ENCODE peak calls at places on chromosomes 5 and 9, in five cellular contexts. M is mesenchymal stem cell, K is H1, U is trophoblast cell, J is H9. I is an unnamed sample.

GRCh38 chr5:135436856-135437795 is 10.0 kb downstream of the DCANP1 start:
- DNase-seq in M (no peak), K (peak), U (peak), J (peak), I (no peak)

GRCh38 chr9:127721391-127721821 is 5.5 kb downstream of the TTC16 start:
- DNase-seq in M (no peak), K (no peak), U (peak), J (no peak), I (no peak)

GRCh38 chr9:136268318-136268717 is 22.7 kb upstream of the QSOX2 start:
- DNase-seq in M (no peak), K (no peak), U (no peak), J (peak), I (peak)

GRCh38 chr9:82706781-82707180 is 356.2 kb downstream of the RASEF start:
- DNase-seq in M (no peak), K (no peak), U (no peak), J (no peak), I (no peak)

GRCh38 chr9:114565204-114565603 is 22.4 kb upstream of the ATP6V1G1 start:
- DNase-seq in M (no peak), K (no peak), U (no peak), J (no peak), I (no peak)

GRCh38 chr5:15365040-15365439 is 134.9 kb upstream of the FBXL7 start:
- DNase-seq in M (no peak), K (no peak), U (no peak), J (no peak), I (no peak)

GRCh38 chr9:132182609-132183073 is 20.8 kb downstream of the NTNG2 start:
- DNase-seq in M (no peak), K (no peak), U (no peak), J (no peak), I (no peak)

GRCh38 chr5:75509956-75510355 is 1.5 kb downstream of the CERT1 start:
- DNase-seq in M (peak), K (no peak), U (peak), J (no peak), I (no peak)

GRCh38 chr5:35026280-35026840 is 21.4 kb downstream of the AGXT2 start:
- DNase-seq in M (peak), K (no peak), U (no peak), J (no peak), I (no peak)

GRCh38 chr5:160185954-160186353 is 43.4 kb upstream of the FABP6 start:
- DNase-seq in M (no peak), K (no peak), U (no peak), J (no peak), I (no peak)

GRCh38 chr5:94031631-94032030 is 290.2 kb upstream of the POU5F2 start:
- DNase-seq in M (no peak), K (no peak), U (no peak), J (no peak), I (no peak)

GRCh38 chr9:96057155-96057554 is 181.7 kb downstream of the ERCC6L2 start:
- DNase-seq in M (no peak), K (no peak), U (no peak), J (no peak), I (no peak)

GRCh38 chr5:59124983-59125960 is 542.4 kb downstream of the RAB3C start:
- DNase-seq in M (peak), K (peak), U (no peak), J (no peak), I (no peak)

GRCh38 chr9:137178201-137178938 is 6.5 kb upstream of the TMEM210 start:
- DNase-seq in M (no peak), K (no peak), U (no peak), J (no peak), I (no peak)

GRCh38 chr5:16733597-16733996 is 116.8 kb upstream of the RETREG1 start:
- DNase-seq in M (no peak), K (no peak), U (no peak), J (peak), I (no peak)

GRCh38 chr9:9504869-9505268 is 1107.9 kb downstream of the PTPRD start:
- DNase-seq in M (no peak), K (no peak), U (no peak), J (no peak), I (no peak)

GRCh38 chr5:132839426-132840301 is 9.2 kb upstream of the SHROOM1 start:
- DNase-seq in M (peak), K (no peak), U (peak), J (no peak), I (no peak)

GRCh38 chr5:79694652-79695051 is 5.0 kb downstream of the CMYA5 start:
- DNase-seq in M (no peak), K (no peak), U (peak), J (no peak), I (no peak)

GRCh38 chr9:135901826-135902225 is 5.5 kb downstream of the CAMSAP1 start:
- DNase-seq in M (no peak), K (no peak), U (no peak), J (no peak), I (no peak)

GRCh38 chr5:175444060-175444904 is at the start of gene DRD1:
- DNase-seq in M (peak), K (peak), U (peak), J (peak), I (peak)

GRCh38 chr5:175448276-175448675 is 4.3 kb upstream of the DRD1 start:
- DNase-seq in M (no peak), K (no peak), U (no peak), J (no peak), I (no peak)

GRCh38 chr5:175447571-175447970 is 3.6 kb upstream of the DRD1 start:
- DNase-seq in M (no peak), K (no peak), U (no peak), J (no peak), I (no peak)

GRCh38 chr5:175444905-175445456 is 999 bp upstream of the DRD1 start:
- DNase-seq in M (no peak), K (no peak), U (peak), J (no peak), I (no peak)

DNA sequence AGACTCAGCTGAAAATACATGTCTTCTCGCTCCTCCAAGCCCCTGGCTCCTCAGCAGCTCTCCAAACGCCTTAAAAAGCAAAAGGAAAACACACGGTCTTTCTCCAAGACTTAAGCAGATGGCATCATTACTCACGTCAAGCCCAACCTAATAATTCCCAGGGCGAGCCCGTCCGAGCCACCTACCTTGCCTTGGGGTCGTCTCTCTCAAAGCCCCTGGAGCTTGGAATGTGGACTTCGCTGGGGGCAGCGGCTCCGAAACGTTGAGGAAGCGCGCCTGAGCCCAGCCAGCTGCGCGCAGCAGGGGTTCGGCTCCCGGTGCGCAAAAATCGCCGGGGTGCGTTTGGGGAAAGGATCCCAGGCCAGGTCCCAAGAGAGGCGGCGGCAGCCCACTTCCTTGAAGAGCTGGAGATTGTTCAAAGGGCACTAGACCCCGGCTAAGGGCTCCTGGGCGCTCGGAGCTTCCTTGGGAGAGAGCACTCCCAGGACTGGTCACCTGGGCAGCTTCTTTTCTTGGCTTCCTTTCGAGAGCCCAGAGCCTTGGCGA is 395 bp downstream of the DRD1 start:
- DNase-seq in M (no peak), K (no peak), U (peak), J (no peak), I (no peak)
- H2BK12ac ChIP-seq in M (no peak), K (no peak), U (no peak), J (no peak), I (no peak)

DNA sequence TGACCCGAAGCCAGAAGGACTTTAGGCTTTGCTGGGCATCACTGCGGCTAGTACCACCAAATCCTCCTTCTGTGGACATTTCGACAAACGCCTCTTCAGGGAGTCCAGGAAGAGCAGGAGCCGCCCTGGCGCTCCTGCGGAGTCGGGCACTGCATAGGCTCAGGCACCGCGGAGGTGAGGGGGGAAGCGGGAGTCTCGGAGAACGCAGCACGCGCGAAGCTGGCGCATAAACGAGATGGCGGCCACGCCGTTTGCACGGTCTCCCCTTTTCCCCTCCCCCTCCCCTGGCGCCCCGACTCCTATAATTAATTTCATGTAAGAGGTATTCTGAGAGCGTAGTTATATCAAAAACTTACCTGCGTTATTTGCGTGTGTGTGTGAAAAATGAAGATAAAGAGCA is 137.8 kb upstream of the GAS1 start:
- DNase-seq in M (no peak), K (no peak), U (no peak), J (no peak), I (no peak)
- H2BK12ac ChIP-seq in M (no peak), K (no peak), U (peak), J (no peak), I (no peak)

GRCh38 chr5:8689773-8690172 is 820.8 kb downstream of the MTRR start:
- DNase-seq in M (no peak), K (no peak), U (no peak), J (no peak), I (no peak)

GRCh38 chr5:8682381-8682780 is 813.4 kb downstream of the MTRR start:
- DNase-seq in M (no peak), K (no peak), U (no peak), J (no peak), I (no peak)

GRCh38 chr5:8683528-8683927 is 814.6 kb downstream of the MTRR start:
- DNase-seq in M (no peak), K (no peak), U (no peak), J (no peak), I (no peak)

GRCh38 chr5:8685704-8686103 is 816.8 kb downstream of the MTRR start:
- DNase-seq in M (no peak), K (no peak), U (no peak), J (peak), I (peak)

DNA sequence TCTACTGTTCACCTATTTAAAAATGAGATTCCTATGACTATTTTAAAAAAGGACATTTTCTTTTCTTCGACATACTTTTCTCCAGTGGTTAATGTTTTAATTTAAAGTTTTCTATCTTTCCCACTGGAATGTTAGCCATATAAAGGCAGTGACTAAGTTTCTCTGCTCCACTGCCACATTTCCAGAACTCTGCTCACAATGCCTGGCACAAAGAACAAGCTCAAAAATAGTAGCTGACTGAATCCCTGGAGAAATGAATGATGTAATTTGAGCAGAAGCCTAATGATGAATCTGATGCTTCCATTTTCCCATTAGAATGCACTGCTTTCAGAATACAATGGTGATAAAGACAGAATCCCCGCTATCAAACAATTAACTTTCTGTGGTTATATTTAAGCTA is 817.8 kb downstream of the MTRR start:
- DNase-seq in M (no peak), K (no peak), U (no peak), J (no peak), I (no peak)
- H2BK12ac ChIP-seq in M (no peak), K (no peak), U (no peak), J (no peak), I (no peak)

GRCh38 chr9:21931428-21931827 is 62.8 kb downstream of the CDKN2A start:
- DNase-seq in M (no peak), K (no peak), U (no peak), J (no peak), I (no peak)
- H2BK12ac ChIP-seq in M (no peak), K (no peak), U (no peak), J (no peak), I (no peak)

GRCh38 chr9:113152699-113153098 is 1.9 kb downstream of the SLC31A2 start:
- DNase-seq in M (no peak), K (no peak), U (no peak), J (no peak), I (no peak)
- H2BK12ac ChIP-seq in M (no peak), K (no peak), U (no peak), J (no peak), I (no peak)

GRCh38 chr5:82334856-82335255 is 56.7 kb upstream of the RPS23 start:
- DNase-seq in M (peak), K (no peak), U (peak), J (no peak), I (no peak)
- H2BK12ac ChIP-seq in M (peak), K (no peak), U (no peak), J (no peak), I (no peak)

GRCh38 chr9:129806126-129806525 is 3.1 kb downstream of the TOR1B start:
- DNase-seq in M (peak), K (no peak), U (no peak), J (no peak), I (no peak)
- H2BK12ac ChIP-seq in M (no peak), K (no peak), U (no peak), J (no peak), I (no peak)

DNA sequence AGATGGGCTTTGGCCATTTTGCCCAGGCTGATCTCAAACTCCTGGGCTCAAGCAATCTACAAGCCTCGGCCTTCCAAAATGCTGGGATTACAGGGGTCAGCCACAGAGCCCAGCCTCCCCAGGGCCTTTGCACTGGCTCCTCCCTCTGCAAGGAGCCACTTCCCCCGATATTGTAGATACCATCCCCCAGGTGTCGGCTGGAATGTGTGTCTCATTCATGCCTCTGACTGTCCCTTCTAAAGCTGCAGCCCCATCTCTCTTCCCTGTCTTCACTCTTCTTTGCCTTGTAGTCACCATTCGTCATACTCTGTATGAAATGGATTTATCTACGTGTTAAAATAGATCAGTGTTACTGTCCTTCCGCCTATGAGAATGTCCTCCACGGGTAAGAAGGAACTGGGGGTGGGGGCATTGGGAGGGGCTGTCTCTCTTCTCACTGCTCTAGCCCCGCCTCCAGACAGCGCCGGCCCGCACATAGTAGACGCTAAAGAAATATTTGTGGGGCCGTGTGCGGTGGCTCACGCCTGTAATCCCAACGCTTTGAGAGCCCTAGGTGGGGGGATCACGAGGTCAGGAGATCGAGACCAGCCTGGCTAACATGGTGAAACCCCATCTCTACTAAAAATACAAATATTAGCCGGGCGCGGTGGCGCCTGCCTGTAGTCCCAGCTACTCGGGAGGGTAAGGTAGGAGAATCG is 68.5 kb downstream of the LMX1B start:
- DNase-seq in M (no peak), K (no peak), U (peak), J (peak), I (no peak)
- H2BK12ac ChIP-seq in M (no peak), K (peak), U (no peak), J (no peak), I (no peak)

GRCh38 chr5:36610629-36611028 is 4.2 kb downstream of the SLC1A3 start:
- DNase-seq in M (no peak), K (no peak), U (no peak), J (no peak), I (no peak)

GRCh38 chr5:36611520-36612274 is 5.3 kb downstream of the SLC1A3 start:
- DNase-seq in M (no peak), K (no peak), U (no peak), J (no peak), I (no peak)

GRCh38 chr5:36613241-36613640 is 6.8 kb downstream of the SLC1A3 start:
- DNase-seq in M (no peak), K (no peak), U (peak), J (no peak), I (no peak)

GRCh38 chr5:36613771-36614656 is 7.6 kb downstream of the SLC1A3 start:
- DNase-seq in M (no peak), K (no peak), U (peak), J (no peak), I (no peak)

DNA sequence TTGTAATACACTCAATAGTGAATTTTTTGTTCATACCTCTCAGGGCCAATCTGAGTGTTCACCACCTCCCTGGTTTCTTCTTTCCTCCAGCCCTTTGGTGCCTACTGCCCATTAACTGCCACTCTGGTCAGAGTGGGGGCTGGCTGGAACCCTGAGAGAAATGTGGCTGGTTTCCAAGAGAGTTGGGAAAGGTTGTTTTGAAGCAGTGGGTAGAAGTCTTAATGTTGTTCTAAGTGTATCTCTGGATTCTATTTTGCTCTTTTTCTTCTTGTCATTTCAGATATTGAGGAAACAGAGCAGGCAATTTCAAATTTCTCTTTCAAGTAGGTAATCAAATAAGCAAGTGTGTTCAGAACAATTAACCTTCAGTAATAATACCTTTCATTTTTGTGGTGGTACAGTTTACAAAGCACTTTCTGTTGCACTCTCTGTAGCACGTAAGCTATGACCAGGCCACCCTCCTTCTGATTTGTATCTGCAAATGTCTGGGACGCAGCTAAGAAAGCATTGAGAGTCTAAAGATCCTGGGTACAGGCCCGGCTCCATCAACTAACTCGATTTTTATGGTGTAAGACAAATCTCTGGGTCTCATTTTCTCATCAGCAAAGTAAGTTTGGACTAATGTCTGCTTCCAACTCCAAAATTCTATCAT is 8.4 kb downstream of the SLC1A3 start:
- DNase-seq in M (no peak), K (no peak), U (peak), J (no peak), I (no peak)
- H2BK12ac ChIP-seq in M (no peak), K (no peak), U (peak), J (no peak), I (no peak)

DNA sequence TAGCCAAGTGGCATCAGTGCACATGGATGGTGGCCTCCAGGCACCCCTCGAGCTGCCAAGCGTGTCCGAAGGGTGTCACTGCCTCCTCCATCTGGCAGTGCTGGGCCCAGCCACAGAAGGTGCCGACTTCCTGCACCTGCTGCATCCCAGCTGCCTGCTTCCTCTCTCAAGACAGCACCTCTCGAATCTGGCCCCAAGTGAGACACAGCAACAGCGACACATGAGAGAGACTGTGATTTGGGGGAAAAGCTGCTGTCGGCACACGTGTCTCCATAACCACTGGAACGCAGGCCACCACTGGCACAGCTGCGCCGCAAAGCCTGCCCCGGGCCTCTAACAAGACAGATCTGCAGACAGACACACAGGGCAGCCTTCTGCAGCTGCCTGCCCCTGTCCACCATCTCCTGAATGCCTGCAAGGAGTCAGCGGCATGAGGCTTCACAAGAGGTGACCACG is 8.8 kb downstream of the CLPTM1L start:
- DNase-seq in M (no peak), K (no peak), U (no peak), J (no peak), I (no peak)
- H2BK12ac ChIP-seq in M (no peak), K (no peak), U (no peak), J (no peak), I (no peak)

I was measured in neuronal stem cell.